ENCODE peak calls at places on chromosome 15, in four cellular contexts. P is right lobe of liver, E is transverse colon, Q is body of pancreas. R is an unnamed sample.
A peak's percentile ranks its signal among the peaks of the same experiment; 100 is the strongest.

GRCh38 chr15:87118424-87118823 is 1038.8 kb downstream of the AGBL1 start:
- DNase-seq in P (no peak), Q (no peak), E (no peak), R (no peak)

GRCh38 chr15:81054236-81054635 is 53.5 kb downstream of the TLNRD1 start:
- DNase-seq in Q (no peak), E (no peak), P (no peak), R (no peak)

GRCh38 chr15:25176616-25176923 is 221.8 kb downstream of the SNRPN start:
- DNase-seq in Q (peak; percentile 3), E (peak; percentile 1), P (no peak), R (no peak)

GRCh38 chr15:81001180-81002003 is 669 bp downstream of the TLNRD1 start:
- DNase-seq in Q (peak; percentile 58), E (peak; percentile 73), P (peak; percentile 70), R (peak; percentile 41)

GRCh38 chr15:43105778-43106485 is at the start of gene UBR1:
- DNase-seq in P (peak; percentile 91), Q (peak; percentile 89), E (peak; percentile 92), R (peak; percentile 93)

GRCh38 chr15:29099131-29099880 is 170.3 kb downstream of the NSMCE3 start:
- DNase-seq in E (no peak), P (no peak), Q (peak; percentile 5), R (no peak)

GRCh38 chr15:36644156-36644896 is 64.9 kb downstream of the CDIN1 start:
- DNase-seq in P (no peak), Q (no peak), E (no peak), R (no peak)

GRCh38 chr15:85950101-85950500 is 129.6 kb upstream of the AGBL1 start:
- DNase-seq in E (no peak), P (no peak), Q (no peak), R (no peak)

GRCh38 chr15:78394981-78395619 is 42.9 kb upstream of the IREB2 start:
- DNase-seq in E (no peak), Q (no peak), P (peak; percentile 21), R (no peak)

GRCh38 chr15:83323296-83323711 is 38.8 kb upstream of the BNC1 start:
- DNase-seq in E (no peak), Q (peak; percentile 38), P (no peak), R (no peak)

GRCh38 chr15:25342629-25343028 is 96.2 kb downstream of the UBE3A start:
- DNase-seq in E (no peak), Q (no peak), P (no peak), R (no peak)

GRCh38 chr15:70280781-70281180 is 183.1 kb upstream of the TLE3 start:
- DNase-seq in P (no peak), Q (no peak), E (peak; percentile 1), R (no peak)

GRCh38 chr15:29476503-29477080 is 207.0 kb upstream of the NSMCE3 start:
- DNase-seq in E (no peak), Q (no peak), P (no peak), R (no peak)

GRCh38 chr15:42387603-42388002 is 28.3 kb downstream of the CAPN3 start:
- DNase-seq in E (no peak), Q (no peak), P (peak; percentile 21), R (no peak)

DNA sequence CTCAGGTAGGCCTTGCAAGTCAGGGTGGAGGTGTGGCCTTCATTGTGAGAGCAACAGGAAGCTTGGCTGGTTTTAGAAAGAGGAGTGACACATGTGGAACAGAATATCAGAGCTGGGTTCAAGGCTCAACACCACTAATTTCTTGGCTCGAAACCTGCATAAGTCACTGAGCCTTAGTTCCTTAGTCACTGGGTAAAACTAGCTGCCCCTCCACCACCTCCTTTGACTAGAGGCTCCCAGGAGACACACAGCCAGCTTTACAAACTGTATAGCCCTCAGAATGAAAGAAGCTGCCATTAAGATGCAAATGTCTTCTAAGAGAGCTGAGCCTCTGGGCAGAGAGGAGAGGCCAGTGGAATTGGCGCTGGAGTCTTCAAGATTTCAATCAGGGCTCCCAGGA is 67.7 kb downstream of the CERS3 start:
- DNase-seq in P (no peak), Q (no peak), E (no peak), R (no peak)
- TF ChIP-seq POLR2A in P (no peak), Q (no peak), E (no peak), R (no peak)

GRCh38 chr15:63595066-63595465 is 2.1 kb upstream of the FBXL22 start:
- DNase-seq in Q (no peak), E (no peak), P (no peak), R (no peak)

GRCh38 chr15:63597033-63597790 is at the start of gene FBXL22:
- DNase-seq in E (peak; percentile 34), P (no peak), Q (peak; percentile 30), R (no peak)

GRCh38 chr15:63596666-63597032 is 538 bp upstream of the FBXL22 start:
- DNase-seq in P (no peak), E (no peak), Q (no peak), R (no peak)

GRCh38 chr15:63595688-63596087 is 1.5 kb upstream of the FBXL22 start:
- DNase-seq in Q (no peak), P (no peak), E (no peak), R (no peak)

DNA sequence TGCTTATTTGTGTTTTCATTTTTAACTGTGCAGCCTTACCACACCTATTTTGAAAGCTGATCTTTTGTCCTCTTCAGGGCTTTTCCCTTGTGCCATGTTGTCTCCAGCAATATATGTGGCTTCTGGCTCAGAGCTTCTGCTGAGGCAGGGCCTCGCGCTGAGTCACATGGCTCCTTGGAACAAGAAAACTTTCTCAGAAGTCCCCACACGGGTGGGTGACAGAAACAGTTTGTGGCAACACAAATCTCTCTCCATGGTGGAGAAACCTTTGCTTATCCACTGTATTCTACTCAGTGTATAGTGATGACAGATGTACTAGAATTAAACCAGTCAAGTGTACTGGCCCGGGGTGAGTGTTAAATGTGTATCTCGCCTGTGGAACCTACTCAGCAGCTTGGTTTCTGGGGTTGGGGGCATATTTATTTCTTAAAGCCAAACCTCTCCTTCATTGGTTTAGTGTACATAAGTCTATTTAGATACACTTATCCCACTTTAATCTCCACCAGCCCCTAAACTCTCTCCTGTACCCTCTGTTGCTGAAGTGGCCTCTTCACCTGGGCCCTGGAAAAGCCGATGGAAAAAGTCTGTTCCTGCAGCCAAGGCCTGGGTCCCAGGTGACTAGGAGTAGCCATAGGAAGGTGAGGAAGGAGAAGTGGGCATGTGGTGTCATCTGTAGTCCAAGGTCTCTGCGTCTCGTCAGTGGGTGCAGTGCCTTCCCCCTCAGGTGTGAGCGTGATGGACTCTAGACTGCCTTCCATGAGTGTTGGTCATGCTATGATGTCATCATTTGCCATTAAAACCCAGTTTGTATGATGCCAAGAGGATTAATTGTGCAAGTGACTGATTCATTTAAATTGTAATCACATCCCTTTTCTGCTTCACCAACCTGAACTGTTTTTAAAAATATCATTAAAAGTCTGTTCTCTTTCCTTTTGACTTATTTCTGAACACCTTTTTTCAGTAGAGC is 3.2 kb upstream of the FBXL22 start:
- DNase-seq in Q (no peak), P (no peak), E (no peak), R (peak; percentile 38)
- TF ChIP-seq POLR2A in Q (no peak), P (no peak), E (no peak), R (no peak)

GRCh38 chr15:95972812-95973211 is 357.7 kb upstream of the NR2F2 start:
- DNase-seq in E (no peak), Q (no peak), P (no peak), R (no peak)

GRCh38 chr15:95972136-95972553 is 358.4 kb upstream of the NR2F2 start:
- DNase-seq in P (no peak), E (no peak), Q (peak; percentile 19), R (no peak)

GRCh38 chr15:95975212-95975611 is 355.3 kb upstream of the NR2F2 start:
- DNase-seq in Q (no peak), P (no peak), E (no peak), R (no peak)

GRCh38 chr15:95970326-95970725 is 360.2 kb upstream of the NR2F2 start:
- DNase-seq in Q (no peak), P (no peak), E (no peak), R (no peak)

GRCh38 chr15:95973566-95974256 is 356.8 kb upstream of the NR2F2 start:
- DNase-seq in P (no peak), Q (no peak), E (no peak), R (no peak)
- TF ChIP-seq POLR2A in P (no peak), Q (no peak), E (no peak), R (no peak)

GRCh38 chr15:63044645-63045437 is 2.3 kb downstream of the TPM1 start:
- DNase-seq in Q (no peak), P (no peak), E (no peak), R (no peak)
- TF ChIP-seq POLR2A in Q (no peak), P (no peak), E (peak; percentile 57), R (peak; percentile 1)

DNA sequence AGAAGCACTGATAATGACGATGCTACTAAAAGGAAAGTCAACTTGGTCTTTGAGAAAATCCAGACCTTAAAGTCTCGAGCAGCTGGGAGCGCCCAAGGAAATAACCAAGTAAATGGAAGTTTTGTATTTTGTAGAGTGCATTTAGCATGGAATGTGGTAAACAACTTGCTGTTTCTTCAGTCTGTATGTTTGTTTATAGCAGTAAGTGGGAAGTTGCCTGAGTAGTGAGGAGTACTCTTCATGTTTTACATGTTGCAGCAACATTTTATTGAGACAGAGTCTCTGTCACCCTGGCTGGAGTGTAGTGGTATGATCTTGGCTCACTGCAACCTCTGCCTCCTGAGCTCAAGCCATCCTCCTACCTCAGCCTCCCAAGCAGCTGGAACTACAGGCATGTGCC is 66.1 kb downstream of the CGNL1 start:
- DNase-seq in E (no peak), Q (no peak), P (no peak), R (no peak)
- TF ChIP-seq POLR2A in E (no peak), Q (no peak), P (no peak), R (no peak)

GRCh38 chr15:90665288-90666134 is 51.6 kb upstream of the BLM start:
- DNase-seq in Q (peak; percentile 61), P (peak; percentile 76), E (peak; percentile 64), R (peak; percentile 87)
- TF ChIP-seq POLR2A in Q (peak; percentile 42), P (peak; percentile 82), E (peak; percentile 69), R (peak; percentile 85)

GRCh38 chr15:49423021-49423420 is at the start of gene FGF7:
- DNase-seq in P (no peak), Q (no peak), E (no peak), R (no peak)
- TF ChIP-seq POLR2A in P (no peak), Q (no peak), E (peak; percentile 51), R (no peak)

R was measured in erythroblast.